ENCODE peak calls at places on chromosomes 2 and 18, in six cellular contexts. K is HL-60, W is spleen, Q is H1, R is sigmoid colon, I is endothelial cell of umbilical vein. Z is an unnamed sample.

GRCh38 chr2:222142027-222142426 is 156.8 kb downstream of the PAX3 start:
- DNase-seq in Q (no peak), R (no peak), K (no peak), I (no peak), W (no peak), Z (no peak)

GRCh38 chr2:221137385-221137784 is 434.7 kb downstream of the EPHA4 start:
- DNase-seq in R (no peak), K (no peak), I (no peak), W (no peak), Q (no peak), Z (no peak)

GRCh38 chr18:51195602-51196115 is 1.8 kb downstream of the MEX3C start:
- DNase-seq in R (no peak), Q (no peak), K (peak; percentile 73), I (peak; percentile 80), W (no peak), Z (peak; percentile 29)

GRCh38 chr2:150075831-150076230 is 411.6 kb downstream of the RND3 start:
- DNase-seq in Q (no peak), I (peak; percentile 46), W (no peak), R (no peak), K (no peak), Z (no peak)

GRCh38 chr18:69957071-69957620 is 9.5 kb upstream of the CD226 start:
- DNase-seq in I (no peak), K (no peak), W (no peak), Q (no peak), R (no peak), Z (no peak)

GRCh38 chr2:178579006-178579405 is 98.7 kb downstream of the PLEKHA3 start:
- DNase-seq in Q (no peak), K (peak; percentile 70), R (no peak), W (no peak), I (no peak), Z (no peak)

GRCh38 chr2:133270550-133270949 is 297.7 kb downstream of the NCKAP5 start:
- DNase-seq in R (no peak), K (no peak), I (no peak), W (no peak), Q (no peak), Z (no peak)

GRCh38 chr18:77133920-77134496 is 1.4 kb upstream of the MBP start:
- DNase-seq in I (no peak), R (peak; percentile 83), W (peak; percentile 89), Q (no peak), K (peak; percentile 92), Z (peak; percentile 51)

GRCh38 chr2:153354406-153354805 is 124.2 kb downstream of the RPRM start:
- DNase-seq in R (no peak), Q (no peak), W (no peak), K (no peak), I (no peak), Z (no peak)

GRCh38 chr18:3236470-3236869 is 11.1 kb upstream of the MYL12A start:
- DNase-seq in R (no peak), W (no peak), K (no peak), Q (no peak), I (no peak), Z (no peak)

GRCh38 chr2:145305854-145306253 is 785.9 kb upstream of the ZEB2 start:
- DNase-seq in W (no peak), R (no peak), I (no peak), Q (no peak), K (no peak), Z (no peak)

GRCh38 chr2:167820488-167820887 is 426.9 kb downstream of the STK39 start:
- DNase-seq in Q (no peak), R (no peak), I (no peak), W (no peak), K (no peak), Z (no peak)

GRCh38 chr2:223649941-223650530 is 47.9 kb upstream of the SCG2 start:
- DNase-seq in R (no peak), Q (no peak), I (no peak), K (no peak), W (no peak), Z (no peak)

GRCh38 chr2:159996792-159997546 is 65.4 kb downstream of the PLA2R1 start:
- DNase-seq in I (peak; percentile 91), W (no peak), R (no peak), Q (no peak), K (no peak), Z (no peak)

GRCh38 chr2:151350579-151351195 is 6.7 kb upstream of the TNFAIP6 start:
- DNase-seq in W (no peak), Q (no peak), R (no peak), I (peak; percentile 65), K (no peak), Z (no peak)

GRCh38 chr2:235669983-235670962 is 176.4 kb downstream of the AGAP1 start:
- DNase-seq in Q (no peak), K (no peak), W (no peak), I (peak; percentile 59), R (peak; percentile 89), Z (peak; percentile 70)

GRCh38 chr2:5664197-5664728 is 27.9 kb upstream of the SOX11 start:
- DNase-seq in R (no peak), K (no peak), Q (no peak), I (no peak), W (no peak), Z (no peak)

GRCh38 chr18:36692909-36693308 is 135.9 kb downstream of the TPGS2 start:
- DNase-seq in I (no peak), K (no peak), Q (no peak), R (no peak), W (no peak), Z (no peak)

GRCh38 chr2:176514805-176515500 is 245.7 kb downstream of the MTX2 start:
- DNase-seq in I (no peak), R (no peak), K (no peak), W (no peak), Q (no peak), Z (no peak)

GRCh38 chr2:149525323-149525722 is 62.3 kb downstream of the MMADHC start:
- DNase-seq in K (no peak), R (no peak), I (no peak), W (peak; percentile 54), Q (no peak), Z (no peak)

GRCh38 chr2:48415765-48416515 is 114.0 kb upstream of the STON1 start:
- DNase-seq in W (no peak), K (peak; percentile 18), R (no peak), Q (no peak), I (no peak), Z (no peak)

GRCh38 chr2:9235388-9236344 is 29.1 kb downstream of the ASAP2 start:
- DNase-seq in R (no peak), Q (no peak), K (no peak), I (peak; percentile 82), W (no peak), Z (no peak)

GRCh38 chr2:47269316-47270232 is 114.5 kb upstream of the STPG4 start:
- DNase-seq in R (peak; percentile 82), Q (no peak), K (no peak), W (no peak), I (peak; percentile 88), Z (peak; percentile 69)

GRCh38 chr2:143717532-143718168 is 588.4 kb downstream of the ARHGAP15 start:
- DNase-seq in R (no peak), I (no peak), K (no peak), Q (no peak), W (no peak), Z (no peak)

GRCh38 chr2:222964632-222965031 is 87.4 kb upstream of the KCNE4 start:
- DNase-seq in R (no peak), I (no peak), Q (no peak), K (no peak), W (no peak), Z (no peak)

GRCh38 chr2:18093196-18093595 is 214.7 kb downstream of the KCNS3 start:
- DNase-seq in R (no peak), W (no peak), K (no peak), I (no peak), Q (no peak), Z (no peak)
- TF ChIP-seq POLR2AphosphoS5 in R (no peak), W (no peak), K (no peak), I (no peak), Q (no peak), Z (no peak)

GRCh38 chr2:240604939-240605716 is 18.6 kb downstream of the CAPN10 start:
- DNase-seq in K (no peak), Q (no peak), I (no peak), W (peak; percentile 70), R (peak; percentile 55), Z (peak; percentile 88)
- TF ChIP-seq POLR2AphosphoS5 in K (no peak), Q (no peak), I (no peak), W (no peak), R (no peak), Z (peak; percentile 97)

GRCh38 chr2:203238329-203238710 is 498 bp upstream of the CYP20A1 start:
- DNase-seq in K (no peak), R (no peak), I (no peak), W (no peak), Q (no peak), Z (no peak)

GRCh38 chr2:203242518-203242917 is 3.7 kb downstream of the CYP20A1 start:
- DNase-seq in I (no peak), Q (no peak), W (no peak), R (no peak), K (no peak), Z (no peak)

GRCh38 chr2:203240491-203240890 is 1.7 kb downstream of the CYP20A1 start:
- DNase-seq in W (no peak), K (peak; percentile 33), I (no peak), R (no peak), Q (no peak), Z (no peak)

GRCh38 chr2:203237501-203238238 is 1.1 kb upstream of the CYP20A1 start:
- DNase-seq in Q (no peak), R (no peak), I (no peak), K (no peak), W (no peak), Z (no peak)

DNA sequence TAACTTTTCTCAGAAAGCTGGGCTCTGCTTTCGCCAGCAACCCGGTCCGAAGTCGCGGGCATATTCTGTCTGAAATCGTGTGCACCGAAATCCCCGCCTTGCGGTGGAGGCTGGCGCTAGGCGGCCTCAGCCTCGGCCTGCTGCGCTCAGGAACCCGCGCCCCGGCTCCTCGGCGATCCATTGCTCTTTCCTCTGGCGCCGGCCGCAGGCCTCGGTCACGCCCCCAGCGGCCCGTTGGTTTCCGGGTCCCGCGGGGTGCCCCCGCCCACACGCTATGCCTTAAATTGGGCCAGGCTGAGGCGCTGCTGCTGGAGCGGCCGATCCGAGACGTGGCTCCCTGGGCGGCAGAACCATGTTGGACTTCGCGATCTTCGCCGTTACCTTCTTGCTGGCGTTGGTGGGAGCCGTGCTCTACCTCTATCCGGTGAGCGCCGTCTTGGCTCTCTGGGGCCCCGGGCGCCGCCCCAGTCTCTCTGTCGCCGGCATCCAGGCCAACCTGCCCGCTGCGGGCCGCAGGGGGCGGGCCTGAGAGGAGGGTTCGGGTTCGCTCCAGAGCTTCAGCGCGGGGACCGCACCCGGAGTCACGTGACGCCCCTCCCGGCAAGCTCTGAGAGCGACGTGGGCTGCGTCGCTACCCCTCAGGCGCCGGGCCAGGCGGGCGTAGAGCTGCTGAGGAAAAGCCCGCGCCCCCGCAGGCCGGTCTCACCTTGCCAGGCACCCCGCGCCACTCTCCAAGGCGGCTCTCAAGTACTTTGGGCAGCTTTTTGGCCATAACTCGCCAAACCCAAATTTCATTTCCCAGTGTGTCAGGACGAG is at the start of gene CYP20A1:
- DNase-seq in Q (peak; percentile 90), W (peak; percentile 100), I (peak; percentile 97), R (peak; percentile 98), K (peak; percentile 96), Z (peak; percentile 97)
- TF ChIP-seq POLR2AphosphoS5 in Q (peak; percentile 97), W (peak; percentile 95), I (peak; percentile 94), R (peak; percentile 76), K (peak; percentile 87), Z (peak; percentile 48)

DNA sequence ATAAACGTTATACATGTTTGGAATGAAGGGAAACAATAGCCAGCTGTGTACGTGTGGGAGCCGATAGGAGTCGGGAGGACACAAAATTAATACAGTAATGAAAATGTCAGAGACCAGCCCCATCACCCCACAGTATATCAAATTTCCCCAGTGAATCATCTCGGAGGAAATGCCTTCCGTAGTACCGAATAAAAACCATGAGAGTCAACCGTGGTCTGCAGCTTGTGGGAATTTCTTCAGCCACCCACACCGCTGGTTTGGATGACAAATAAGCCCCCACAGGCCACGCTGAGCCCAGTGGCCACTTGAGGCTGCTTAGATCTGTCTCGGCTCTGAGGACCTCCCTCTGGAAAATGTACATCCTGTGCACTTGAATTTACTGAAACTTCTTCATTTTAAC is 133.7 kb downstream of the COL6A3 start:
- DNase-seq in Q (no peak), K (no peak), W (no peak), I (no peak), R (no peak), Z (no peak)
- TF ChIP-seq POLR2AphosphoS5 in Q (no peak), K (no peak), W (no peak), I (no peak), R (no peak), Z (no peak)

Z was measured in transverse colon.